ENCODE peak calls at places on chromosomes 1 and 21, in nine cellular contexts. F is IMR-90, R is lung, C is ovary, P is hepatocyte, V is left ventricle myocardium inferior, W is neural progenitor cell, K is heart left ventricle, A is upper lobe of left lung. T is an unnamed sample. For H3K4me1, the result is how much of the 10 kb centered on the place peaks cover.

GRCh38 chr1:8671313-8671917 is 146.0 kb downstream of the RERE start:
- DNase-seq in A (peak), K (no peak), R (no peak), V (no peak), W (peak), C (no peak), P (peak), F (peak), T (no peak)

GRCh38 chr1:30356839-30357238 is 366.5 kb downstream of the MATN1 start:
- DNase-seq in K (no peak), P (no peak), V (no peak), A (no peak), C (no peak), R (no peak), F (no peak), W (no peak), T (no peak)

GRCh38 chr1:212759683-212760082 is 31.9 kb downstream of the NSL1 start:
- DNase-seq in V (no peak), C (no peak), A (no peak), K (no peak), W (no peak), R (no peak), F (no peak), P (no peak), T (no peak)

GRCh38 chr21:45127937-45128336 is 53.6 kb downstream of the ADARB1 start:
- DNase-seq in R (no peak), F (no peak), V (no peak), K (no peak), A (no peak), W (no peak), P (no peak), C (no peak), T (no peak)

GRCh38 chr1:15454256-15454655 is 2.3 kb upstream of the CELA2A start:
- DNase-seq in V (no peak), W (no peak), P (no peak), A (no peak), K (no peak), F (peak), C (no peak), R (no peak), T (no peak)

GRCh38 chr1:65939636-65940035 is 146.9 kb downstream of the PDE4B start:
- DNase-seq in F (peak), A (peak), V (no peak), P (no peak), K (no peak), R (no peak), W (no peak), C (no peak), T (no peak)

GRCh38 chr1:112399456-112399855 is 3.4 kb downstream of the CTTNBP2NL start:
- DNase-seq in K (no peak), F (peak), C (no peak), A (no peak), P (no peak), W (no peak), V (no peak), R (no peak), T (no peak)

GRCh38 chr1:207713529-207713928 is 38.3 kb upstream of the CD46 start:
- DNase-seq in C (no peak), V (no peak), K (no peak), W (no peak), A (no peak), F (no peak), R (no peak), P (no peak), T (no peak)

GRCh38 chr1:31297273-31298247 is 728 bp downstream of the ZCCHC17 start:
- DNase-seq in W (peak), R (no peak), V (no peak), C (no peak), F (peak), K (no peak), P (peak), A (no peak), T (peak)

GRCh38 chr1:56331892-56332567 is 247.3 kb downstream of the PLPP3 start:
- DNase-seq in W (peak), R (no peak), F (peak), P (peak), V (no peak), K (no peak), C (no peak), A (no peak), T (peak)

GRCh38 chr21:33441489-33442477 is 38.0 kb downstream of the TMEM50B start:
- DNase-seq in V (peak), F (peak), W (no peak), C (no peak), A (peak), P (peak), K (no peak), R (peak), T (peak)

GRCh38 chr21:17612023-17612564 is 607 bp downstream of the BTG3 start:
- DNase-seq in P (peak), R (peak), K (peak), W (no peak), V (peak), A (peak), C (peak), F (peak), T (peak)

GRCh38 chr1:10779201-10779600 is 17.2 kb downstream of the CASZ1 start:
- DNase-seq in F (no peak), V (no peak), W (no peak), C (no peak), R (no peak), P (no peak), K (no peak), A (peak), T (peak)

GRCh38 chr21:26844258-26845065 is 747 bp downstream of the ADAMTS1 start:
- DNase-seq in R (no peak), V (peak), A (no peak), P (peak), W (peak), F (peak), C (peak), K (peak), T (no peak)

GRCh38 chr1:215475719-215476525 is 91.2 kb upstream of the KCTD3 start:
- DNase-seq in P (no peak), F (peak), R (no peak), C (no peak), A (no peak), V (no peak), K (no peak), W (no peak), T (peak)

GRCh38 chr1:155124503-155125463 is 2.9 kb upstream of the EFNA1 start:
- DNase-seq in V (no peak), F (peak), A (peak), K (no peak), P (no peak), W (peak), C (peak), R (no peak), T (peak)

GRCh38 chr1:219988818-219989217 is 57.5 kb downstream of the EPRS1 start:
- DNase-seq in F (no peak), R (no peak), K (no peak), W (no peak), V (no peak), P (no peak), C (no peak), A (no peak), T (no peak)
- TF ChIP-seq CTCF in F (no peak), R (no peak), K (no peak), W (no peak), V (no peak), P (no peak), C (no peak), A (no peak), T (no peak)

GRCh38 chr1:115138271-115138670 is 49.0 kb upstream of the TSPAN2 start:
- DNase-seq in K (no peak), P (no peak), V (no peak), A (no peak), W (no peak), F (no peak), R (no peak), C (no peak), T (no peak)

GRCh38 chr1:115136106-115136505 is 46.8 kb upstream of the TSPAN2 start:
- DNase-seq in W (no peak), V (no peak), P (no peak), K (no peak), R (no peak), F (no peak), C (no peak), A (no peak), T (peak)

GRCh38 chr1:115135681-115136080 is 46.4 kb upstream of the TSPAN2 start:
- DNase-seq in P (no peak), K (no peak), F (peak), A (no peak), V (no peak), W (no peak), R (no peak), C (no peak), T (peak)

GRCh38 chr1:115136706-115137105 is 47.4 kb upstream of the TSPAN2 start:
- DNase-seq in R (no peak), W (no peak), V (no peak), C (no peak), A (no peak), K (no peak), P (no peak), F (no peak), T (peak)

DNA sequence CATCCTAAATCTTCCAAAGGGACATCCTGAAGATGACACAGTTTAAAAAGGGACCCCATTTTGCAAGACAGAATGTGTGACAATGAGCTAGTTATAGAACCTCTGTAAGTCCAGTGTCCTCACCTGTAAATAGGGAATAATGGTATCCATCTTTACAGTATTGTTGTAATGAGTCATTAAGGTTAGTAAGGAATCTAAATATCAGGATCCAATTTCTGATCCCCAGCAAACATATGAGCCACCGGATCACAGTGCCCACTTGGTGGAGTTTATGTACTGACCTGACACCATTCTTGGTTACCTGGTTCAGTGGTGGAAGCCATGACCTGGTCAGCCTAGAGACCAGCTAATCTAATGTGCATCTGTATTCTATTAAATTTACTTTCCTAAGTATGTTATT is 47.9 kb upstream of the TSPAN2 start:
- DNase-seq in K (no peak), P (no peak), A (no peak), C (no peak), F (no peak), W (no peak), R (no peak), V (no peak), T (no peak)
- H3K4me1 ChIP-seq in K (under half), P (under half), A (under half), C (under half), F (under half), W (under half), R (under half), V (under half), T (under half)

DNA sequence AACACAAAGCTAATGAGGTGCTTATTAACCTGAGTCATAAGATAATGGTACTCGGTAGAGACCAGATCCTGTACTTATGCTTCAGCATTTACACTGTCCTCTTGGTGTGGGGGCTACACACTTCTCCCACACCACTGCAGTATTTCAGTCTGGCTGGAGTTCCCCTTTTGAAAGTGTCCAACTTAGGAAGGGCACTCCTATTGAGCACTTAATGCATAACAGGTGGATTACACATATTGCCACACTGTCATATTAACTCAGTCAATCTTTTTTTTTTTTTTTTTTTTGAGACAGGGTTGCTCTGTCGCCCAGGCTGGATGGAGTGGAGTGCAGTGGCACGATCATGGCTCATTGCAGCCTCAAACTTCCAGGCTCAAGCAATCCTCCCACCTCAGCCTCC is 1.5 kb downstream of the GPATCH4 start:
- DNase-seq in P (no peak), F (no peak), C (no peak), W (no peak), A (no peak), V (no peak), R (no peak), K (no peak), T (no peak)
- TF ChIP-seq CTCF in P (no peak), F (peak), C (no peak), W (no peak), A (no peak), V (no peak), R (no peak), K (no peak), T (peak)

GRCh38 chr1:248821101-248821500 is 4.6 kb downstream of the SH3BP5L start:
- DNase-seq in R (no peak), P (no peak), W (no peak), F (peak), A (no peak), K (no peak), V (no peak), C (no peak), T (peak)

GRCh38 chr1:248821641-248822040 is 4.1 kb downstream of the SH3BP5L start:
- DNase-seq in F (no peak), P (no peak), V (no peak), R (no peak), C (no peak), W (no peak), K (no peak), A (no peak), T (no peak)

GRCh38 chr1:248822148-248823032 is 3.3 kb downstream of the SH3BP5L start:
- DNase-seq in W (no peak), C (no peak), P (no peak), R (no peak), A (peak), V (no peak), K (no peak), F (no peak), T (no peak)

GRCh38 chr1:248818505-248819374 is 7.0 kb downstream of the SH3BP5L start:
- DNase-seq in K (no peak), A (no peak), P (no peak), V (no peak), W (no peak), C (no peak), R (no peak), F (no peak), T (no peak)

DNA sequence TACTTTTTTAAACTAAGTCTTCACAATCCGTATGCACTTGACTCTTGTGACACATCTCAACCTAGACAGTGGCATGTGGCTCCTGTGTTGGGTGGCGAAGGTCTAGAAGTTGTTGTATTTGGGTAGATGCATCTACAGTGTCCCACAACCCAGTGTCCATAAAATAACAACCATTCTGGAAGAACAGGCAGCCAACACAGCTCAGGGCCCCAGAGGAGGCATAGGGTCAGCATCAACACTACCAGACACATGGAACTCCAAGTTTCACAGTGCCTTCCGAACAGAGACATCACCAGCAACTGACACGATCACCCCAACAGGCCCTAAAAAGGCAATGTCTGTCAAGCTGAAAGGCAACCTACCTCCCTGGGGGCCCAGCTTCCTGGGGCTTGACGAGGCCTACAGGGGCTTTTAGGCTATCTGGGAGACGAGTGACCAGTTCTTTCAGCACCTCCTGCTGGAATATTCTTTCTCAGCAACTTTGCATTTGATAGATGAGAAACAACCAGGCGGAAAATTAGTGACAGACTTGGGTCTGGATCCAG is 5.6 kb downstream of the SH3BP5L start:
- DNase-seq in W (no peak), R (no peak), P (no peak), C (no peak), A (no peak), V (no peak), F (no peak), K (no peak), T (no peak)
- H3K4me1 ChIP-seq in W (under half), R (under half), P (under half), C (under half), A (half or more), V (half or more), F (under half), K (under half), T (under half)

GRCh38 chr1:61079898-61080336 is 2.4 kb upstream of the NFIA start:
- DNase-seq in P (peak), A (peak), V (peak), K (peak), F (peak), C (peak), R (peak), W (peak), T (peak)
- TF ChIP-seq CTCF in P (peak), A (no peak), V (peak), K (peak), F (peak), C (peak), R (no peak), W (no peak), T (peak)

GRCh38 chr1:44775078-44775929 is at the start of gene RPS8:
- DNase-seq in A (peak), K (peak), R (peak), F (peak), W (peak), P (peak), V (peak), C (peak), T (peak)
- H3K4me1 ChIP-seq in A (under half), K (under half), R (under half), F (under half), W (under half), P (under half), V (under half), C (under half), T (under half)

DNA sequence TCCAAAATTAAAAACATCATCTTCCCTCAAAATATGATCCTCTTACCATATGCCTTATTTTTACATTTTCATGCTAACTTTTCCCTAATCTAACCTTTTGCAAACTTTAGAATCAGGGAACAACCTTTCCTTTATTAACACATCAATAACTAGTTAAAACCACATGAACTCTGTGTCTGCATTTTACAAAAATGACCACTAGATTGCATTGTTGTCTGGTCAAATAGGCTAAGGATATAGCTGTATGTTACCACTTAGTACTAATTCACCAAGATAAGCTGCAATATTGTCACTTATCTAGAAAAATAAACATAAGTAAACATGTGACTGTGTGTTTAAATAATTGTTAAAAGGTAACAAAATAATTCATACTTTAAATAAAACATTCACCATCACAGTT is 82.3 kb downstream of the DENND1B start:
- DNase-seq in F (peak), C (no peak), P (no peak), K (no peak), R (no peak), A (no peak), V (no peak), W (no peak), T (peak)
- TF ChIP-seq CTCF in F (peak), C (no peak), P (peak), K (no peak), R (no peak), A (no peak), V (peak), W (no peak), T (peak)

T was measured in foreskin keratinocyte.